ENCODE peak calls at places on chromosomes 6 and 20, in five cellular contexts. J is sigmoid colon, H is fibroblast of the conjunctiva, O is NCI-H510A treated with DMSO at 0.1 percent for 48 hours, A is EH. Y is an unnamed sample.

GRCh38 chr6:35181313-35181932 is 32.3 kb upstream of the SCUBE3 start:
- DNase-seq in O (no peak), J (peak), H (peak), A (peak), Y (peak)

GRCh38 chr6:170450946-170451761 is 102.0 kb downstream of the PSMB1 start:
- DNase-seq in A (no peak), J (no peak), O (no peak), H (no peak), Y (no peak)

GRCh38 chr6:5366941-5367340 is 105.6 kb downstream of the FARS2 start:
- DNase-seq in H (no peak), O (no peak), A (no peak), J (no peak), Y (no peak)

GRCh38 chr6:108734336-108734922 is 113.8 kb upstream of the ARMC2 start:
- DNase-seq in O (no peak), A (no peak), J (no peak), H (no peak), Y (no peak)

GRCh38 chr6:24229694-24230093 is 103.7 kb downstream of the NRSN1 start:
- DNase-seq in J (no peak), O (no peak), H (no peak), A (no peak), Y (no peak)

GRCh38 chr6:120363429-120363828 is 970.9 kb downstream of the TBC1D32 start:
- DNase-seq in O (no peak), H (no peak), J (no peak), A (no peak), Y (no peak)

GRCh38 chr20:62797671-62798532 is 1.6 kb downstream of the MRGBP start:
- DNase-seq in J (no peak), H (no peak), A (no peak), O (no peak), Y (no peak)

GRCh38 chr6:80608881-80609280 is 502.4 kb downstream of the BCKDHB start:
- DNase-seq in A (peak), O (no peak), J (no peak), H (no peak), Y (peak)

GRCh38 chr6:48074368-48074767 is 36.6 kb downstream of the PTCHD4 start:
- DNase-seq in J (no peak), A (peak), H (no peak), O (no peak), Y (no peak)

GRCh38 chr6:26195376-26195923 is 108.2 kb downstream of the HFE start:
- DNase-seq in H (peak), A (peak), O (peak), J (peak), Y (peak)

GRCh38 chr6:115004982-115005381 is 662.2 kb upstream of the HS3ST5 start:
- DNase-seq in J (no peak), A (no peak), H (peak), O (no peak), Y (no peak)

GRCh38 chr6:30331981-30332380 is 5.3 kb downstream of the TRIM39 start:
- DNase-seq in A (no peak), H (no peak), J (no peak), O (no peak), Y (no peak)

GRCh38 chr6:11814819-11815218 is 36.2 kb upstream of the ADTRP start:
- DNase-seq in H (no peak), J (no peak), O (no peak), A (no peak), Y (no peak)

GRCh38 chr20:43040427-43040826 is 149.3 kb downstream of the PTPRT start:
- DNase-seq in A (no peak), J (no peak), O (no peak), H (no peak), Y (no peak)

GRCh38 chr20:34475979-34476736 is 40.1 kb upstream of the DYNLRB1 start:
- DNase-seq in H (no peak), A (peak), O (no peak), J (no peak), Y (peak)

GRCh38 chr6:106609699-106610098 is 19.6 kb downstream of the RTN4IP1 start:
- DNase-seq in A (peak), O (peak), H (no peak), J (no peak), Y (no peak)

GRCh38 chr6:142845624-142846458 is 99.1 kb downstream of the HIVEP2 start:
- DNase-seq in J (peak), O (peak), A (peak), H (peak), Y (peak)

GRCh38 chr20:14865169-14865568 is 527.8 kb upstream of the FLRT3 start:
- DNase-seq in J (no peak), H (no peak), A (no peak), O (no peak), Y (no peak)

GRCh38 chr20:33148040-33148439 is 19.9 kb upstream of the BPIFA2 start:
- DNase-seq in A (no peak), O (no peak), J (no peak), H (no peak), Y (no peak)

GRCh38 chr20:60138263-60139127 is 180.3 kb downstream of the CDH26 start:
- DNase-seq in H (no peak), A (no peak), O (peak), J (no peak), Y (peak)

GRCh38 chr6:168884646-168885086 is 369.0 kb downstream of the THBS2 start:
- DNase-seq in A (peak), J (peak), H (peak), O (peak), Y (peak)

GRCh38 chr6:169397684-169398083 is 144.0 kb upstream of the THBS2 start:
- DNase-seq in H (no peak), O (no peak), A (no peak), J (no peak), Y (no peak)

GRCh38 chr6:157990321-157991066 is 8.8 kb downstream of the SYNJ2 start:
- DNase-seq in J (no peak), O (no peak), A (peak), H (no peak), Y (no peak)

GRCh38 chr6:15560713-15561112 is 102.1 kb downstream of the DTNBP1 start:
- DNase-seq in J (no peak), H (no peak), O (no peak), A (no peak), Y (no peak)

GRCh38 chr20:8304124-8304800 is 172.2 kb downstream of the PLCB1 start:
- DNase-seq in O (no peak), H (no peak), A (no peak), J (no peak), Y (no peak)

Y was measured in IMR-90.